ENCODE peak calls at places on chromosomes 4 and X, in five cellular contexts. N is dermis microvascular lymphatic vessel endothelial cell, Z is GM12892, T is C1 segment of cervical spinal cord, P is H1. Y is an unnamed sample.

GRCh38 chrX:30313322-30313721 is 4.1 kb upstream of the NR0B1 start:
- DNase-seq in T (no peak), Z (no peak), P (no peak), N (no peak), Y (no peak)

GRCh38 chr4:147683172-147683571 is 791 bp downstream of the PRMT9 start:
- DNase-seq in Z (no peak), T (peak; percentile 43), N (no peak), P (no peak), Y (peak; percentile 28)

GRCh38 chrX:2500681-2501151 is at the start of the genes DHRSX and ZBED1:
- DNase-seq in Z (peak; percentile 77), T (no peak), P (peak; percentile 67), N (no peak), Y (no peak)

GRCh38 chrX:144791298-144791697 is 456.0 kb upstream of the SPANXN1 start:
- DNase-seq in N (no peak), T (no peak), Z (no peak), P (no peak), Y (no peak)

GRCh38 chr4:75752637-75753036 is 28.3 kb downstream of the USO1 start:
- DNase-seq in Z (no peak), T (no peak), N (no peak), P (no peak), Y (no peak)

GRCh38 chr4:166324321-166324720 is 451.3 kb downstream of the TLL1 start:
- DNase-seq in P (peak; percentile 63), T (no peak), N (no peak), Z (no peak), Y (no peak)

GRCh38 chr4:82739292-82740190 is 59.1 kb downstream of the SCD5 start:
- DNase-seq in Z (peak; percentile 74), N (peak; percentile 64), T (no peak), P (peak; percentile 97), Y (peak; percentile 55)

GRCh38 chrX:24268786-24269185 is 45.1 kb downstream of the SUPT20HL2 start:
- DNase-seq in Z (no peak), N (no peak), P (no peak), T (no peak), Y (no peak)

GRCh38 chr4:170420255-170420693 is 330.5 kb upstream of the AADAT start:
- DNase-seq in P (no peak), N (no peak), Z (no peak), T (no peak), Y (no peak)

GRCh38 chr4:153464068-153464467 is 2.1 kb upstream of the TMEM131L start:
- DNase-seq in N (no peak), P (no peak), Z (no peak), T (no peak), Y (no peak)

GRCh38 chr4:148565801-148566200 is 123.6 kb upstream of the NR3C2 start:
- DNase-seq in Z (no peak), P (no peak), T (peak; percentile 21), N (no peak), Y (no peak)

GRCh38 chr4:40255722-40256281 is 59.0 kb downstream of the RHOH start:
- DNase-seq in Z (no peak), P (no peak), N (peak; percentile 81), T (no peak), Y (no peak)

GRCh38 chrX:30904186-30904585 is 15.1 kb upstream of the TAB3 start:
- DNase-seq in Z (no peak), N (no peak), P (no peak), T (no peak), Y (no peak)

GRCh38 chrX:153507484-153508178 is 9.8 kb upstream of the ATP2B3 start:
- DNase-seq in N (peak; percentile 30), P (peak; percentile 91), T (peak; percentile 54), Z (peak; percentile 98), Y (peak; percentile 78)

GRCh38 chrX:96889726-96890125 is 6.0 kb downstream of the RPA4 start:
- DNase-seq in T (no peak), N (no peak), Z (no peak), P (no peak), Y (no peak)

GRCh38 chr4:153022233-153022632 is 86.1 kb downstream of the FHDC1 start:
- DNase-seq in N (no peak), Z (no peak), T (no peak), P (no peak), Y (no peak)

GRCh38 chr4:6087669-6088068 is 69.4 kb upstream of the C4orf50 start:
- DNase-seq in P (peak; percentile 75), T (no peak), N (peak; percentile 66), Z (no peak), Y (no peak)

GRCh38 chrX:154750301-154751120 is at the start of gene GAB3:
- DNase-seq in P (peak; percentile 52), N (no peak), Z (peak; percentile 26), T (no peak), Y (no peak)

GRCh38 chrX:115047181-115047580 is 29.8 kb upstream of the IL13RA2 start:
- DNase-seq in Z (no peak), P (no peak), N (no peak), T (no peak), Y (no peak)

GRCh38 chrX:69218407-69218806 is 53.2 kb upstream of the PJA1 start:
- DNase-seq in P (no peak), T (no peak), N (no peak), Z (no peak), Y (no peak)

GRCh38 chr4:83392562-83392961 is 57.9 kb upstream of the HPSE start:
- DNase-seq in Z (no peak), N (no peak), T (no peak), P (no peak), Y (no peak)

GRCh38 chrX:150062292-150063137 is 124.2 kb upstream of the EOLA2 start:
- DNase-seq in N (no peak), T (no peak), Z (no peak), P (no peak), Y (peak; percentile 75)

GRCh38 chrX:86047174-86047991 is at the start of gene CHM:
- DNase-seq in P (peak; percentile 52), Z (peak; percentile 39), T (no peak), N (peak; percentile 84), Y (peak; percentile 67)

GRCh38 chrX:2719774-2720447 is 28.8 kb downstream of the CD99 start:
- DNase-seq in Z (no peak), N (no peak), P (no peak), T (no peak), Y (no peak)

GRCh38 chrX:22594771-22595170 is 322.1 kb downstream of the CBLL2 start:
- DNase-seq in N (no peak), T (peak; percentile 59), Z (no peak), P (no peak), Y (no peak)

GRCh38 chr4:105637409-105638258 is 70.9 kb downstream of the INTS12 start:
- DNase-seq in N (no peak), P (no peak), Z (no peak), T (peak; percentile 39), Y (peak; percentile 80)

GRCh38 chr4:175330652-175331051 is 412.5 kb downstream of the ADAM29 start:
- DNase-seq in N (no peak), Z (no peak), P (no peak), T (no peak), Y (no peak)

GRCh38 chr4:182354867-182355266 is 111.7 kb downstream of the TENM3 start:
- DNase-seq in T (no peak), P (no peak), N (no peak), Z (no peak), Y (no peak)

GRCh38 chr4:21744046-21744445 is 204.5 kb downstream of the KCNIP4 start:
- DNase-seq in P (no peak), N (no peak), Z (no peak), T (no peak), Y (no peak)

GRCh38 chrX:49876750-49877149 is 2.5 kb upstream of the USP27X start:
- DNase-seq in T (peak; percentile 53), Z (peak; percentile 15), P (no peak), N (no peak), Y (no peak)

GRCh38 chrX:101208152-101208905 is 11.3 kb upstream of the DRP2 start:
- DNase-seq in Z (no peak), N (no peak), P (no peak), T (no peak), Y (no peak)

GRCh38 chr4:85824166-85824945 is 349.4 kb downstream of the ARHGAP24 start:
- DNase-seq in T (no peak), N (no peak), Z (no peak), P (no peak), Y (no peak)

Y was measured in tibial artery.